ENCODE peak calls at places on chromosomes 2 and 18, in seven cellular contexts. Y is endothelial cell of umbilical vein, A is HCT116, D is H1, Z is HepG2, U is K562, S is GM12878. N is an unnamed sample.

GRCh38 chr2:230520875-230521155 is 104.8 kb downstream of the SP100 start:
- DNase-seq in Y (no peak), A (no peak), D (no peak), Z (no peak), U (no peak), S (no peak), N (no peak)

GRCh38 chr2:118112771-118113334 is 24.6 kb downstream of the INSIG2 start:
- DNase-seq in Y (peak; percentile 93), A (peak; percentile 87), D (no peak), Z (peak; percentile 52), U (no peak), S (no peak), N (no peak)

GRCh38 chr2:68799138-68799537 is 64.5 kb downstream of the ARHGAP25 start:
- DNase-seq in Y (no peak), A (no peak), D (no peak), Z (no peak), U (no peak), S (no peak), N (no peak)

GRCh38 chr2:97741251-97741650 is 27.9 kb downstream of the ZAP70 start:
- DNase-seq in Y (no peak), A (no peak), D (no peak), Z (no peak), U (no peak), S (no peak), N (no peak)

GRCh38 chr2:1617425-1618021 is 126.8 kb downstream of the PXDN start:
- DNase-seq in Y (no peak), A (no peak), D (no peak), Z (no peak), U (no peak), S (no peak), N (no peak)

GRCh38 chr2:208129804-208130712 is at the start of gene CRYGC:
- DNase-seq in Y (no peak), A (no peak), D (no peak), Z (peak; percentile 84), U (no peak), S (no peak), N (no peak)

GRCh38 chr2:13114391-13114790 is 397.7 kb downstream of the TRIB2 start:
- DNase-seq in Y (no peak), A (no peak), D (no peak), Z (no peak), U (no peak), S (no peak), N (no peak)

GRCh38 chr2:219293736-219294201 is 14.6 kb downstream of the DNAJB2 start:
- DNase-seq in Y (no peak), A (no peak), D (no peak), Z (no peak), U (no peak), S (no peak), N (no peak)

GRCh38 chr18:67581178-67581577 is 64.7 kb upstream of the DSEL start:
- DNase-seq in Y (no peak), A (no peak), D (no peak), Z (no peak), U (no peak), S (no peak), N (no peak)

GRCh38 chr2:226256237-226256636 is 543.4 kb downstream of the IRS1 start:
- DNase-seq in Y (no peak), A (no peak), D (no peak), Z (no peak), U (no peak), S (no peak), N (no peak)

GRCh38 chr18:76476665-76477561 is 18.1 kb downstream of the ZNF516 start:
- DNase-seq in Y (peak; percentile 62), A (no peak), D (no peak), Z (peak; percentile 88), U (no peak), S (no peak), N (no peak)

GRCh38 chr2:71688530-71688929 is 235.2 kb downstream of the DYSF start:
- DNase-seq in Y (no peak), A (no peak), D (no peak), Z (no peak), U (no peak), S (no peak), N (no peak)

GRCh38 chr2:36704475-36705150 is 8.1 kb downstream of the VIT start:
- DNase-seq in Y (no peak), A (no peak), D (no peak), Z (no peak), U (no peak), S (no peak), N (no peak)

GRCh38 chr2:109438773-109439191 is 175.0 kb downstream of the SEPTIN10 start:
- DNase-seq in Y (no peak), A (no peak), D (no peak), Z (no peak), U (no peak), S (no peak), N (no peak)

GRCh38 chr18:12032786-12033642 is 51.7 kb downstream of the IMPA2 start:
- DNase-seq in Y (no peak), A (no peak), D (peak; percentile 43), Z (no peak), U (no peak), S (no peak), N (no peak)

GRCh38 chr2:223026357-223027110 is 25.5 kb upstream of the KCNE4 start:
- DNase-seq in Y (peak; percentile 89), A (no peak), D (no peak), Z (no peak), U (no peak), S (no peak), N (no peak)

GRCh38 chr2:20818820-20819219 is 4.1 kb downstream of the LDAH start:
- DNase-seq in Y (no peak), A (no peak), D (no peak), Z (no peak), U (no peak), S (no peak), N (no peak)

GRCh38 chr2:210112871-210113270 is 58.3 kb downstream of the KANSL1L start:
- DNase-seq in Y (no peak), A (no peak), D (no peak), Z (peak; percentile 53), U (no peak), S (no peak), N (no peak)

GRCh38 chr2:237702439-237703397 is 75.3 kb downstream of the LRRFIP1 start:
- DNase-seq in Y (peak; percentile 77), A (no peak), D (no peak), Z (no peak), U (no peak), S (no peak), N (no peak)

GRCh38 chr18:50377061-50377798 is 2.4 kb downstream of the SKA1 start:
- DNase-seq in Y (no peak), A (no peak), D (no peak), Z (no peak), U (no peak), S (no peak), N (no peak)

GRCh38 chr2:121075006-121075545 is 209.9 kb downstream of the TFCP2L1 start:
- DNase-seq in Y (peak; percentile 74), A (peak; percentile 95), D (peak; percentile 78), Z (no peak), U (peak; percentile 83), S (peak; percentile 5), N (peak; percentile 84)

DNA sequence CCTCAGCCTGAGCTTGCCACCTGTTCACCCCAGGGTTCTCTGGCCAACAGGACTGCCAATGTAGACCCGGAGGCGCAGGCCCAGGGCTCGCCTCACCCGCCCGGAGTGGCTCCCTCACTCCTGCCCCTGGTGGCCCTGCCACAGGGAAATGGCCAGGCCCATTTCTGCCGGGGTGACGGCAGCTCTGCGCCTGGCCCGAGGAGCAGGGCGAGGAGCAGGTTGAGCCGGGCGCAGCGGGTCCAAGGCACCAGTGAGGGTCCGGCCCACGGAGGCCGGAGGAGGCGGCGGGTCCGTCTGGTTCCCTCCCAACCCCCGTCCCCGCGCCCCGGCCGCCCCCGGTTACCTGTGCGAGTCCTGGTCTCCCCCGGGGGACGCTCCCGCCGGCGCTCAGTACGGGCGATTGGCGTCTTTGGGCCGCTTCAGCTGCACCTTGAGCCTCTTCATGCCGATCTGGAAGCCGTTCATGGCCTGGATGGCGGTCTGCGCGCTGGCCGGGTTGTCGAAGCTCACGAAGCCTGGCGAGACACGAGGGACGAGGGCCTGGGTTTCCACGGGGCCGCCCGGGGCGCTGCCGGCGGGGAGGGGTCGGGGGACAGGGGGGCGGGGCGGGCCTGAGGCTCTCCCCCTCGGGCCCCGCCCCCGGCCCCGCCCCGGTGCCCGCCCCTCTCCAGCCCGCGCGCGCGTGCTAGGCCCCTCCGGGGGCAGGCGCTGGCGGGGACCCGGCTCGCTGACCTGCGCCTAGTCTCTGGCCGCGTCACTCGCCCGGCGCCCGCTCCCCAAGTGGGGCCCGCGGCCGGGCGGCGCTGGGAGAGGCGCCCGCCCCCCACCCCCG is 312.0 kb downstream of the CELF4 start:
- DNase-seq in Y (no peak), A (no peak), D (peak; percentile 78), Z (no peak), U (peak; percentile 100), S (no peak), N (no peak)
- H3K9ac ChIP-seq in Y (no peak overlapping the region), A (no peak overlapping the region), D (no peak overlapping the region), Z (no peak overlapping the region), U (peak overlapping the region; percentile 85), S (no peak overlapping the region), N (no peak overlapping the region)

GRCh38 chr18:34223164-34223892 is 1.4 kb downstream of the NOL4 start:
- DNase-seq in Y (no peak), A (no peak), D (peak; percentile 82), Z (no peak), U (no peak), S (no peak), N (no peak)
- TF ChIP-seq EZH2 in Y (peak; percentile 80), A (no peak), D (peak; percentile 13), Z (no peak), U (no peak), S (no peak), N (no peak)

DNA sequence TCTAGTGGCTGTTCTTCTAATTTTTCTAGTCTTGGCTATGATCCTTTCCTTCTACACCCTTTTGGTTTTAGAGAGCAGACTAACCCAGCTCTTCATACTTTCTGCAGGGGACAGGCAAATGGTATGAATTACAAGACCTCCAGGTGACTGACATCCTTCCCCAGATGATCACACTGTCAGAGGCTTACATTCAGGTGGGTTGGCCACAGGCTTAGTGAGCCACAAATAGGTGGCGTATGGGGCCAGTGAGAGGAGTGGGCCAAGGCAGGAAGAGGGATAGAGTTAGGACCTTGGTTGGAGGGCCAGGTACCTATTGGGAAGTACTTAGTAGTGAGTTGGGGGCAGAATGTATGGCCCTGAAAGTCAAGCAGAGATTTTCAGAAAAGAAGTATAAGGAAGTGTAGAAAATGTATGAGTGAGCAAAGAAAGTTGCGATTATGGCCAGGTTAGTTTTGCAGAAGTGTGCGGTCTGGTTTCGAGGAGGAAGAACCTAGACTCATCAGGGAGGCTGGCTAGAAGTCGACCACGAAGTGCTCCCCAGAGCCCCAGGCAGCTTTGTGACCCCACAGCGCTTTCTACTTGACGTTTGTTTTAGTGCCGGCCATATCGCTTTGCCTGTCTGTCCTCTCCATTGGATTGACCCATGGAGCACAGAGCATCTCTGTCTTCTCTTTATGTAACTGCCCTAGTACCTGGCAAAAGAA is 20.0 kb downstream of the SFTPB start:
- DNase-seq in Y (no peak), A (no peak), D (no peak), Z (no peak), U (no peak), S (peak; percentile 23), N (no peak)
- TF ChIP-seq POLR2AphosphoS5 in Y (no peak), A (no peak), D (no peak), Z (no peak), U (no peak), S (no peak), N (no peak)

DNA sequence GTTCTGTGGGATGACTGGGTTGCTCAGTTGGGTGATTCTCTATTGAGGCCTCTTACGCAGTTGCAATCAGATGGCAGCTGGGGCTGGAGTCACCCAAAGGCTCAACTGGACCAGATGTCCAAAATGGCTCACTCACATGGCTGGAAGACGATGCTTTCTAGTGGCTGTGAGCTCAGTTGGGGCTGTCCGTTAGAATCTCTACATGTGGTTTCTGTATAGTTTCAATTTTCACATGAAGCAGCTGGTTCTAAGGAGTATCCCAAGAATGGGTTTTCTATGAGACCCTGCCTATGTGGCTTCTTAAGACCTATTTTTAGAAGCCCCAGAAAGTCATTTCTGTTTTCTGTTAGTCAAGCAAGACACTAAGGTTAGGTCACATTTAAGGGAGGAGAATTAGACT is 4.4 kb downstream of the XRCC5 start:
- DNase-seq in Y (no peak), A (no peak), D (no peak), Z (no peak), U (no peak), S (peak; percentile 73), N (no peak)
- H3K9ac ChIP-seq in Y (no peak overlapping the region), A (no peak overlapping the region), D (no peak overlapping the region), Z (no peak overlapping the region), U (no peak overlapping the region), S (peak overlapping the region; percentile 51), N (peak overlapping the region; percentile 100)